ENCODE peak calls at places on chromosomes 11 and 22, in four cellular contexts. T is tibial nerve; J is activated naive CD4-positive, alpha-beta T cell; P is activated T-cell treated with anti-CD3 and anti-CD28 coated beads, Interleukin-2, amount 50 U/mL, for 48 hours. B is an unnamed sample.

GRCh38 chr11:72583177-72583553 is 91.1 kb downstream of the PDE2A start:
- DNase-seq in T (no peak), J (no peak), P (no peak), B (no peak)

GRCh38 chr11:67538823-67539505 is 15.7 kb upstream of the CABP2 start:
- DNase-seq in T (no peak), J (no peak), P (no peak), B (no peak)

GRCh38 chr22:47318041-47318737 is 555.7 kb downstream of the TBC1D22A start:
- DNase-seq in T (no peak), J (no peak), P (no peak), B (no peak)

GRCh38 chr22:24303007-24303406 is 32.4 kb downstream of the SPECC1L start:
- DNase-seq in T (no peak), J (no peak), P (no peak), B (no peak)

GRCh38 chr22:27581688-27582087 is 219.9 kb downstream of the MN1 start:
- DNase-seq in T (peak), J (no peak), P (no peak), B (peak)

GRCh38 chr22:26542831-26543230 is 30.6 kb upstream of the TFIP11 start:
- DNase-seq in T (peak), J (no peak), P (no peak), B (no peak)

GRCh38 chr22:28299760-28300159 is 379.9 kb downstream of the TTC28 start:
- DNase-seq in T (no peak), J (no peak), P (no peak), B (no peak)

GRCh38 chr11:128190312-128190711 is 397.0 kb downstream of the ETS1 start:
- DNase-seq in T (no peak), J (no peak), P (no peak), B (no peak)

GRCh38 chr11:94604496-94604895 is 37.3 kb downstream of the PIWIL4 start:
- DNase-seq in T (no peak), J (no peak), P (no peak), B (no peak)

B was measured in breast epithelium.